ENCODE peak calls at places on chromosomes 7 and 10, in seven cellular contexts. P, R, S, A, N, B and E are unnamed samples.

GRCh38 chr7:148921806-148922205 is 37.7 kb upstream of the EZH2 start:
- DNase-seq in P (no peak), S (no peak), N (no peak), R (no peak), B (no peak), A (no peak), E (no peak)

GRCh38 chr7:12281026-12281425 is 69.9 kb downstream of the TMEM106B start:
- DNase-seq in B (no peak), S (no peak), P (no peak), N (no peak), A (peak; percentile 48), R (peak; percentile 15), E (no peak)

GRCh38 chr10:123136806-123137642 is 1.3 kb downstream of the HMX3 start:
- DNase-seq in S (peak; percentile 84), B (no peak), P (peak; percentile 71), N (no peak), A (peak; percentile 23), R (peak; percentile 27), E (peak; percentile 38)

GRCh38 chr7:73978681-73979563 is 49.1 kb upstream of the ELN start:
- DNase-seq in B (no peak), S (peak; percentile 71), N (peak; percentile 47), A (peak; percentile 54), R (peak; percentile 24), P (peak; percentile 49), E (peak; percentile 70)

GRCh38 chr10:119251315-119251708 is 43.9 kb downstream of the GRK5 start:
- DNase-seq in B (no peak), R (peak; percentile 79), P (no peak), A (peak; percentile 71), S (peak; percentile 43), N (no peak), E (peak; percentile 93)

GRCh38 chr10:90319188-90319914 is 538.5 kb downstream of the HTR7 start:
- DNase-seq in S (peak; percentile 94), B (peak; percentile 37), P (peak; percentile 53), N (peak; percentile 96), R (peak; percentile 92), A (peak; percentile 91), E (peak; percentile 59)

GRCh38 chr7:142668495-142668894 is 80.8 kb upstream of the PRSS1 start:
- DNase-seq in A (no peak), R (no peak), B (no peak), P (no peak), S (no peak), N (no peak), E (no peak)

GRCh38 chr10:46524471-46525176 is 31.8 kb downstream of the GPRIN2 start:
- DNase-seq in B (no peak), P (peak; percentile 39), R (peak; percentile 51), S (peak; percentile 61), A (peak; percentile 56), N (peak; percentile 21), E (peak; percentile 79)

GRCh38 chr7:40147371-40148246 is 12.8 kb downstream of the SUGCT start:
- DNase-seq in P (peak; percentile 31), N (no peak), A (no peak), S (no peak), B (no peak), R (no peak), E (no peak)

GRCh38 chr7:4833176-4833575 is 28.7 kb downstream of the PAPOLB start:
- DNase-seq in A (no peak), B (no peak), S (no peak), N (no peak), R (no peak), P (no peak), E (no peak)

GRCh38 chr7:45978731-45979211 is 57.7 kb upstream of the IGFBP3 start:
- DNase-seq in A (no peak), N (no peak), R (no peak), S (no peak), P (no peak), B (no peak), E (peak; percentile 60)

GRCh38 chr10:31929260-31929985 is 792 bp upstream of the ARHGAP12 start:
- DNase-seq in P (peak; percentile 43), R (peak; percentile 62), A (peak; percentile 28), B (peak; percentile 6), S (peak; percentile 72), N (no peak), E (peak; percentile 73)

GRCh38 chr7:41931263-41931646 is 228.4 kb upstream of the INHBA start:
- DNase-seq in B (no peak), R (no peak), N (no peak), A (no peak), S (no peak), P (no peak), E (no peak)

GRCh38 chr7:123583821-123584220 is 17.8 kb upstream of the ASB15 start:
- DNase-seq in R (no peak), S (no peak), N (no peak), A (no peak), B (no peak), P (no peak), E (no peak)

GRCh38 chr10:87618470-87619423 is 40.9 kb upstream of the PAPSS2 start:
- DNase-seq in S (no peak), N (no peak), R (no peak), P (no peak), A (no peak), B (no peak), E (no peak)

GRCh38 chr10:61028861-61029361 is 84.9 kb upstream of the RHOBTB1 start:
- DNase-seq in S (peak; percentile 77), A (no peak), B (no peak), N (no peak), P (no peak), R (no peak), E (peak; percentile 79)

GRCh38 chr10:70115948-70116682 is 16.5 kb downstream of the AIFM2 start:
- DNase-seq in P (peak; percentile 70), R (peak; percentile 35), S (peak; percentile 76), N (peak; percentile 21), B (peak; percentile 57), A (peak; percentile 24), E (peak; percentile 48)

DNA sequence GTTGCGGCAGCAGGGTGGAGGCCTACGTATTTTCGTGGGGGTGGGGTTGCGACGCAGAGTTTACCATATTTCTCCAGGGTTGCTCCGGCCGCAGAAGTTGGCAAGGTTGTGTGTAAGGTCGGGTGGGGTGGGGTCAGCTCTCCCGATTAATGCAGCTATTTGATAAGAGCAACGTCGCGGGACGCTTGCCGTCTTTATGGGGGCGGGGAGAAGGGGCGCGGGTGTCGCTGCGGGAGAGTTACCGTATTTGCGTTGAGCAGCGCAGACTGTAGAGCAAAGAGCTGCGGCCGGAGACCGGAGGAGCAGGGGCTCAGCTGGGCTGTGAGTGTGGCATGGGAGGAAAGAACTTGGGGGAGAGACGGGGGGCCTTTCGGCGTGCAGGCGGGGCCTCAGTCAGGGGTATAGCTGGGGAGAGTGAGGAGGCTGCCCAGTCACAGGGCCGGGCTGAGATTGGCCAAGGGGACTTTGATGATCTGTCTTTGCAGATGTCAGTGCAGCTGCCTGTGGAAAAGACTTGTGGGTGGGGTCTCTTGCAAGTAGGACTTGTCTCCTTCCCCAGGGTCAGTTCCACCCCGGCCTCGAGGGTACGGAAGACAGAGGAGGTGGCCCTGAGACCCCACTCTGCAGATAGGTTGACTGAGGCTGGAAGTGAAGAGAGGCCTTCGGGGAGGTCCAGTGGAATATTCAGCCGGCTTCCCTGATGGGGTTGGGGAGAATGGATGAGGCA is 26.6 kb downstream of the ZNF775 start:
- DNase-seq in S (no peak), A (no peak), R (no peak), N (no peak), P (peak; percentile 78), B (no peak), E (peak; percentile 62)
- H3K9ac ChIP-seq in S (peak overlapping the region; percentile 70), A (peak overlapping the region; percentile 57), R (peak overlapping the region; percentile 81), N (peak overlapping the region; percentile 75), P (no peak overlapping the region), B (peak overlapping the region; percentile 46), E (peak overlapping the region; percentile 92)

GRCh38 chr10:124465003-124465776 is 3.6 kb downstream of the LHPP start:
- DNase-seq in S (no peak), R (no peak), A (no peak), P (no peak), B (no peak), N (no peak), E (no peak)

GRCh38 chr10:124461642-124462347 is at the start of gene LHPP:
- DNase-seq in A (peak; percentile 71), B (peak; percentile 66), S (peak; percentile 83), N (peak; percentile 69), P (peak; percentile 85), R (peak; percentile 85), E (peak; percentile 94)

GRCh38 chr10:124460144-124460543 is 1.5 kb upstream of the LHPP start:
- DNase-seq in A (no peak), S (no peak), P (no peak), B (no peak), N (no peak), R (no peak), E (no peak)

GRCh38 chr10:124464028-124464751 is 2.6 kb downstream of the LHPP start:
- DNase-seq in A (no peak), R (no peak), B (no peak), S (no peak), P (no peak), N (no peak), E (no peak)

DNA sequence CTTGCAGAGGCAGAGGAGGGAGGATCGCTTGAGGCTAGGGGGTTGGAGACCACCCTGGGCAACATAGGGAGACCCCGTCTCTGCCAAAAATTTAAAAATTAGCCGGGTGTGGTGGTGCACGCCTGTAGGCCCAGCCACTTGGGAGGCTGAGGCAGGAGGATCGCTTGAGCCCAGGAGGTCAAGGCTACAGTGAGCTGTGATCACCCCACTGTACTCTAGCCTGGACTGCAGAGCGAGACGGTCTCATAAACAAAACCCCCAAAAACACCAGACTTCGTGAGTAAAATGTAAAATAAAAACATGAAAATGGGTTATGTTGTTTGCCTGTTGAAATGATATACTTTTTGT is 699 bp downstream of the LHPP start:
- DNase-seq in B (no peak), N (no peak), R (no peak), S (no peak), P (no peak), A (no peak), E (no peak)
- H3K27ac ChIP-seq in B (no peak overlapping the region), N (peak overlapping the region; percentile 69), R (no peak overlapping the region), S (no peak overlapping the region), P (no peak overlapping the region), A (no peak overlapping the region), E (no peak overlapping the region)

DNA sequence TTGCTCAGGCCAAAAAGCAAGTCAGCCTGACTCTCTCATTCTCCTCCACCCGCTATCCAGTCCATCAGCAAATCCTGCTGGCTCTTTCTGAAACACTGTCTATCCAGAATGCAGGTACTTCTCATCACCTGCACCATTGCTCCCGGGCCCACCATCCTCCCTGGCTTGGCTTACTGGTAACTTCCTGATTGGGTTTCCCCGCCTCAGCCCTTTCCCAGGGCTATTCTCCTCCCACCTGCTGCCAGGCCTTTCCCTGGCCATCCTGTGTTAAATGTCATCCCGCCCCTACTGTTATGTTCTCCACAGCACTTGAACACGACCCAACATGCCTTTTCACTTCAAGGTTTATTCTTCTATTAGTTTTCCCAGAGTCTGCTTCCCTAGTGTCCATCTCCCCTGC is 124.0 kb downstream of the CNNM2 start:
- DNase-seq in P (no peak), B (no peak), N (no peak), S (peak; percentile 32), A (no peak), R (no peak), E (no peak)
- H3K9ac ChIP-seq in P (no peak overlapping the region), B (no peak overlapping the region), N (no peak overlapping the region), S (no peak overlapping the region), A (no peak overlapping the region), R (no peak overlapping the region), E (no peak overlapping the region)

DNA sequence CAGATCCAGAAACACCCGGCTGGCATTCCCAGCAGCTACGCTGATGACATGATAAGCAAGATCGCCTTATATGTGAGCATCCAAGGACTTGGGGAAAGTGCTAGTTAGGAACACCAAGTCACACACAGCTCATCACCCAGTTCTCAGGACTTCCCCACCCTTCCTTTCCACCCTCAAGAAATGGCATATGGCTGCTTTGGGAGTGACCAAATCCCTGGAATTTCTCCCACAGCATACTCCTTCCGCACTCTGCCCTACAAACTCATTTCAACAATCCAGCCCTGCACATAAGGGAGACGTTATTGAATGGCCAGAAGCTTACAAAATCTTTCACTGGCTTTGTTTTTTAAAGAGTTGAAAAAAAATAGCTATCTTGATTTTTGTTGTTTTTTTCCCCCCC is 4.2 kb downstream of the ITIH5 start:
- DNase-seq in S (no peak), P (no peak), R (no peak), B (no peak), A (no peak), N (no peak), E (peak; percentile 8)
- H3K27ac ChIP-seq in S (no peak overlapping the region), P (no peak overlapping the region), R (no peak overlapping the region), B (no peak overlapping the region), A (no peak overlapping the region), N (no peak overlapping the region), E (no peak overlapping the region)